ENCODE peak calls at places on chromosomes 16 and 17, in five cellular contexts. T is mucosa of descending colon, H is omental fat pad, P is psoas muscle, Z is heart left ventricle. K is an unnamed sample.

GRCh38 chr16:16042076-16042475 is 92.7 kb downstream of the ABCC1 start:
- ATAC-seq in T (no peak), H (no peak), Z (peak; percentile 80), P (no peak), K (no peak)

GRCh38 chr17:2266045-2266864 is 37.3 kb downstream of the SMG6 start:
- ATAC-seq in P (no peak), H (no peak), T (peak; percentile 87), Z (no peak), K (no peak)

GRCh38 chr17:31825961-31826691 is 32.9 kb downstream of the COPRS start:
- ATAC-seq in Z (no peak), T (peak; percentile 61), H (peak; percentile 19), P (peak; percentile 97), K (no peak)

GRCh38 chr17:82235775-82236141 is 6.9 kb downstream of the SLC16A3 start:
- ATAC-seq in T (peak; percentile 2), P (peak; percentile 12), Z (no peak), H (no peak), K (no peak)

GRCh38 chr16:2180962-2181923 is 15.2 kb downstream of the CASKIN1 start:
- ATAC-seq in Z (no peak), T (no peak), H (no peak), P (no peak), K (no peak)

GRCh38 chr17:46121841-46122485 is 71.3 kb downstream of the KANSL1 start:
- ATAC-seq in Z (no peak), H (no peak), T (peak; percentile 26), P (no peak), K (no peak)

GRCh38 chr17:38727661-38728220 is 2.4 kb upstream of the CISD3 start:
- ATAC-seq in T (no peak), H (no peak), P (no peak), Z (no peak), K (no peak)

GRCh38 chr17:38735161-38735997 is 5.2 kb downstream of the CISD3 start:
- ATAC-seq in T (no peak), Z (peak; percentile 0), H (no peak), P (peak; percentile 54), K (no peak)

GRCh38 chr17:8060274-8060673 is 21.4 kb downstream of the ALOX15B start:
- ATAC-seq in T (peak; percentile 64), Z (peak; percentile 57), P (peak; percentile 64), H (no peak), K (peak; percentile 38)

GRCh38 chr16:69924777-69925191 is 26.4 kb upstream of the CLEC18A start:
- ATAC-seq in Z (peak; percentile 80), H (peak; percentile 82), T (no peak), P (peak; percentile 17), K (peak; percentile 73)

GRCh38 chr17:74212913-74213791 is at the start of gene TTYH2:
- ATAC-seq in T (peak; percentile 89), H (peak; percentile 83), P (peak; percentile 78), Z (peak; percentile 85), K (peak; percentile 95)

GRCh38 chr16:10834130-10834529 is 15.5 kb upstream of the TVP23A start:
- ATAC-seq in T (peak; percentile 26), P (no peak), H (no peak), Z (no peak), K (no peak)

GRCh38 chr17:60864674-60865080 is 187.0 kb downstream of the BCAS3 start:
- ATAC-seq in Z (no peak), T (no peak), P (no peak), H (no peak), K (no peak)

GRCh38 chr17:72191356-72191755 is 70.5 kb downstream of the SOX9 start:
- ATAC-seq in T (no peak), P (no peak), Z (no peak), H (no peak), K (no peak)

GRCh38 chr16:57366544-57367040 is 5.7 kb upstream of the CX3CL1 start:
- ATAC-seq in P (no peak), H (no peak), Z (peak; percentile 52), T (no peak), K (no peak)

GRCh38 chr16:82846806-82847205 is 220.0 kb downstream of the CDH13 start:
- ATAC-seq in H (no peak), P (no peak), Z (no peak), T (no peak), K (no peak)

GRCh38 chr17:48045270-48046001 is 2.7 kb upstream of the NFE2L1 start:
- ATAC-seq in T (peak; percentile 4), Z (no peak), H (no peak), P (peak; percentile 67), K (no peak)

GRCh38 chr17:4086041-4086483 is 56.8 kb downstream of the ZZEF1 start:
- ATAC-seq in T (no peak), Z (no peak), H (no peak), P (no peak), K (no peak)

GRCh38 chr16:3542601-3543373 is 34.4 kb downstream of the NLRC3 start:
- ATAC-seq in T (no peak), Z (no peak), P (peak; percentile 21), H (no peak), K (no peak)

GRCh38 chr16:11581677-11582076 is 5.0 kb downstream of the LITAF start:
- ATAC-seq in T (no peak), P (no peak), Z (no peak), H (no peak), K (no peak)

GRCh38 chr17:57506253-57506911 is 238.7 kb downstream of the CCDC182 start:
- ATAC-seq in H (peak; percentile 15), T (no peak), P (no peak), Z (peak; percentile 4), K (no peak)

GRCh38 chr16:2533912-2534311 is 2.7 kb upstream of the CEMP1 start:
- ATAC-seq in T (no peak), H (no peak), P (no peak), Z (no peak), K (no peak)

GRCh38 chr16:88524973-88525662 is 45.1 kb upstream of the ZC3H18 start:
- ATAC-seq in H (no peak), Z (no peak), T (peak; percentile 36), P (no peak), K (no peak)

GRCh38 chr16:47592232-47592631 is 131.1 kb downstream of the PHKB start:
- ATAC-seq in P (no peak), T (no peak), Z (no peak), H (no peak), K (no peak)

GRCh38 chr17:68801564-68801963 is 153.6 kb downstream of the ABCA8 start:
- ATAC-seq in Z (no peak), T (no peak), P (no peak), H (no peak), K (no peak)

GRCh38 chr17:17532991-17533390 is 36.8 kb upstream of the RASD1 start:
- ATAC-seq in P (no peak), Z (no peak), H (no peak), T (no peak), K (no peak)

GRCh38 chr16:2511996-2512919 is 1.5 kb upstream of the ATP6V0C start:
- ATAC-seq in Z (no peak), T (no peak), H (no peak), P (no peak), K (no peak)

GRCh38 chr16:89248196-89249005 is 30.9 kb downstream of the ZNF778 start:
- ATAC-seq in H (no peak), Z (no peak), P (no peak), T (no peak), K (no peak)

GRCh38 chr16:31009894-31010293 is 544 bp downstream of the STX1B start:
- ATAC-seq in T (no peak), H (no peak), P (no peak), Z (no peak), K (no peak)

GRCh38 chr17:42906772-42907171 is 6.2 kb downstream of the G6PC1 start:
- ATAC-seq in T (no peak), H (no peak), P (no peak), Z (no peak), K (no peak)

GRCh38 chr17:3852561-3852960 is 6.5 kb upstream of the NCBP3 start:
- ATAC-seq in P (no peak), H (no peak), Z (peak; percentile 47), T (no peak), K (no peak)

GRCh38 chr17:75001915-75002843 is 10.3 kb upstream of the MRPL58 start:
- ATAC-seq in Z (no peak), H (no peak), T (no peak), P (no peak), K (no peak)

GRCh38 chr16:84608281-84608680 is 9.6 kb downstream of the COTL1 start:
- ATAC-seq in H (no peak), T (peak; percentile 39), P (no peak), Z (no peak), K (no peak)

DNA sequence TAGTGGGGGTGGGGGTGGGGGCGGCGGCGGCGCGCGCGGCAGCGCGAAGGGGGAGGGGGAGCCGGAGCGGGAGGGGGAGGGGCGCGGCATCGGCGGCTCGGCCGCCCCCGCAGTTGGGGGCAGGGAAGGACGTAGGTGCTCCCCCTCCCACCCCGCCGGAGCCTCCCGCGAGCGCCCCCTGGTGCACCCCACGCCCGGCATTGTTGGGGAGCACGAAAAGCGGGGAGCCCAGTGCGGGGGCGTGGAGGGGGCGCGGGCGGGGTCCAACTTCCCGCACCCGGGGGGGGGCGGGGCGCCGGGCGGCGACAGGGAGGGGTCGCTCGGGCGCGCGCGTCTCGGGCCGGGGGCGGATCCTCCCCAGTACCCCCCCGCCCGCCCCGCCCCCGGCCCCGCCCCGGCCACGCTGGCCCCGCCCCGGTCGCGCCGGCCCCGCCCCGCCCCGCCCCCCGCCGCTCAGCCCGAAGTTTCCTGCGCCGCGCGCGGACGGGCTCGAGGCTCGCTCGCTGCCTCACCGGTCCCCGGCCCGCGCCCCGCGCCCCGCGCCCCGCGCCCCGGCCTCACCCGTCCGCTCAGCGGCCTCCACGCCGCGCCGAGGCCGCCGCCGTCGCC is at the start of gene CACNA1H:
- ATAC-seq in P (no peak), Z (peak; percentile 42), H (peak; percentile 15), T (peak; percentile 27), K (peak; percentile 53)
- TF ChIP-seq CTCF in P (no peak), Z (peak; percentile 47), H (no peak), T (no peak), K (no peak)

GRCh38 chr17:56231693-56232092 is 78.4 kb downstream of the ANKFN1 start:
- ATAC-seq in T (no peak), H (no peak), P (no peak), Z (no peak), K (no peak)
- TF ChIP-seq CTCF in T (no peak), H (no peak), P (no peak), Z (no peak), K (no peak)

DNA sequence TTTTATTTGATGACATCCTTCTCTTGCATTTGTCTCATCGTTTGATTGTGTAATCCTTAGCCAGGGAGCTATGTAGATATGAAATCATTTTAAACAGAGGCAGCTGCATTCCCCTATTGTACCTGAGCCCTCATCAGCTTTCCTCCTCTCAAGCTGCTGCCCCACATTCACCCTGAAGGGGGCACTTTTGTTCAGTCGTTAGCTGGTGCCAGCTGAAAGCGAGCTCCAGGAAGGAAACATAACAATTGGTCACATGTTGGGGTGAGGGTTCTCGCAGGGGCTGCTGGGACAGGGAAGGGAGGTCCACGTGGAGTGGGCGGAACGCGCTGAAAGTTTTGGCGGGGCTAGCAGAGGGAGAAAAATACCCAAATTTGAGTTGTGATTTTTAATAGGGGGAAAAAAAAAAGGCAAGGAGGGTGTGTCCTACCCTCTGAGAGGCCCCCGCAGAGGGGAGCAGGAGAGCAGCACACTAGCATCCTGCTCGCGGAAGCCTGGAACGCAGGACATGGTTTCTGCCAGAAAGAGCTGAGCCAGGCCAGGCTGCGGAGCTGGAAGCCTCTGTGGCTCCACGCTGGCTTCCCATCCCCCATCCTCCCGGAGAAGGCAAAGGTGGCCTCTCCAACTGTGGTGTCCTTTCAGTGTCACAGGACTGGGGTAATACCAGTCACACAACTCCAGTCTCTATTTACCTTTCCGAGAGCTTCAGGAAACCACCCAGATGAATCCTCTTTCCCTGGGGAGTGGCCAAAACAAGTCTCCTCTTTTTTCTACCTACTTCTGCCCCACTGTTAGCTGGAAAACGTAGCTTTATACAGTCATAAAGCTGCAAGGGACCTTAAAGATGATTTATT is 8.4 kb upstream of the MSL1 start:
- ATAC-seq in P (peak; percentile 76), H (peak; percentile 79), Z (peak; percentile 74), T (peak; percentile 81), K (peak; percentile 69)
- TF ChIP-seq CTCF in P (peak; percentile 81), H (peak; percentile 85), Z (peak; percentile 92), T (peak; percentile 77), K (peak; percentile 96)

GRCh38 chr16:53803998-53804397 is 100.0 kb downstream of the FTO start:
- ATAC-seq in T (no peak), P (no peak), H (no peak), Z (no peak), K (no peak)
- TF ChIP-seq CTCF in T (no peak), P (no peak), H (no peak), Z (no peak), K (no peak)